ENCODE peak calls at places on chromosomes 4 and X, in five cellular contexts. I, W, T, G and L are unnamed samples.

GRCh38 chr4:74311696-74312313 is 3.5 kb downstream of the EPGN start:
- DNase-seq in G (peak), I (peak), W (no peak), T (no peak), L (peak)

GRCh38 chr4:133320576-133321170 is 171.6 kb downstream of the PCDH10 start:
- DNase-seq in W (no peak), T (no peak), I (peak), G (peak), L (peak)

GRCh38 chr4:5572751-5573150 is 135.6 kb downstream of the EVC2 start:
- DNase-seq in G (no peak), W (no peak), I (no peak), T (no peak), L (no peak)

GRCh38 chr4:107219681-107220080 is 183.6 kb upstream of the DKK2 start:
- DNase-seq in G (no peak), I (no peak), T (no peak), W (no peak), L (no peak)

GRCh38 chrX:107710617-107711391 is 64.8 kb downstream of the TSC22D3 start:
- DNase-seq in T (no peak), I (peak), G (peak), W (no peak), L (no peak)

GRCh38 chr4:39362827-39363226 is 3.3 kb downstream of the RFC1 start:
- DNase-seq in G (no peak), W (no peak), T (no peak), I (no peak), L (no peak)

GRCh38 chr4:13580018-13580417 is 35.7 kb upstream of the NKX3-2 start:
- DNase-seq in I (no peak), W (no peak), G (no peak), T (no peak), L (no peak)

GRCh38 chr4:150570862-150571261 is 11.1 kb upstream of the MAB21L2 start:
- DNase-seq in I (no peak), G (no peak), W (no peak), T (no peak), L (no peak)

GRCh38 chrX:1389993-1390285 is 2.0 kb downstream of the SLC25A6 start:
- DNase-seq in W (no peak), G (no peak), T (peak), I (no peak), L (no peak)

GRCh38 chrX:15334561-15334960 is 762 bp downstream of the PIGA start:
- DNase-seq in I (no peak), T (no peak), G (peak), W (no peak), L (no peak)

GRCh38 chr4:137610960-137611359 is 78.7 kb upstream of the PCDH18 start:
- DNase-seq in G (peak), W (peak), I (no peak), T (no peak), L (peak)

GRCh38 chrX:154481911-154482601 is 3.0 kb upstream of the LAGE3 start:
- DNase-seq in I (no peak), T (no peak), G (no peak), W (no peak), L (no peak)

GRCh38 chrX:41335590-41336331 is 1.8 kb downstream of the DDX3X start:
- DNase-seq in G (no peak), W (no peak), T (no peak), I (peak), L (no peak)

GRCh38 chrX:14354541-14354940 is 174.8 kb upstream of the GLRA2 start:
- DNase-seq in T (no peak), W (no peak), I (no peak), G (no peak), L (no peak)

GRCh38 chrX:86013792-86014191 is 33.6 kb downstream of the CHM start:
- DNase-seq in W (no peak), G (no peak), I (no peak), T (no peak), L (no peak)

GRCh38 chr4:125085-125820 is 952 bp downstream of the ZNF718 start:
- DNase-seq in G (peak), W (peak), I (no peak), T (peak), L (no peak)

GRCh38 chr4:174607792-174608191 is 85.5 kb upstream of the HPGD start:
- DNase-seq in I (no peak), T (no peak), G (no peak), W (no peak), L (no peak)

GRCh38 chr4:2819244-2820215 is 24.1 kb upstream of the ADD1 start:
- DNase-seq in T (no peak), G (no peak), I (no peak), W (no peak), L (no peak)

GRCh38 chrX:40579139-40579538 is 1.6 kb upstream of the ATP6AP2 start:
- DNase-seq in I (no peak), G (no peak), T (no peak), W (no peak), L (no peak)

GRCh38 chr4:57043304-57044251 is 64.9 kb downstream of the POLR2B start:
- DNase-seq in I (peak), G (no peak), T (no peak), W (no peak), L (no peak)

GRCh38 chr4:107896158-107896645 is 35.1 kb upstream of the CYP2U1 start:
- DNase-seq in W (peak), I (peak), T (no peak), G (no peak), L (no peak)

GRCh38 chr4:166169111-166169510 is 296.1 kb downstream of the TLL1 start:
- DNase-seq in G (peak), I (no peak), T (no peak), W (no peak), L (peak)

GRCh38 chr4:186228514-186228894 is 1.2 kb downstream of the KLKB1 start:
- DNase-seq in W (no peak), T (no peak), G (no peak), I (no peak), L (no peak)

GRCh38 chr4:140250989-140251552 is 97.1 kb upstream of the MAML3 start:
- DNase-seq in G (no peak), W (peak), T (no peak), I (no peak), L (no peak)

GRCh38 chr4:75892508-75892907 is 9.7 kb downstream of the PPEF2 start:
- DNase-seq in I (no peak), G (peak), W (no peak), T (no peak), L (no peak)

DNA sequence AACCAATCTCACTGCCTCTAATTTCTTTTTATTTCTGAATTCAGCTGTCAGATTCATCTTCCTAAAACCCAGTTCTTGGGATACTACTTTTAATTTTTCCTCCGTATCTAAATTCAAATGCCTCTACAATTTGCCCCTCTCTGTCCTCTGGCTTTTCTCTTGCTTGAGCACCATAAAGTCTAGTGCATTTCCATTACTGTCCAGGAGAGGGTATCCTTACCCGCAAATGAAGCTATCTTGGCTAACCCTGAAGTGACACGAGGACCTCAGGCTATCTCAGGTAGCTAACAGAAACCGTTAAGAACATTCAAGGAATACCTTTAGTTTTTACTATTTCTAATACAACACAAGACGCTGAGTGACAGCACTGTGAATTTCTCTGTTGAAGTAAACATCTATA is 49.4 kb upstream of the PRR32 start:
- DNase-seq in I (no peak), T (no peak), W (no peak), G (peak), L (peak)
- TF ChIP-seq CTCF in I (peak), T (peak), W (no peak), G (peak), L (peak)

GRCh38 chr4:103207673-103208072 is 9.5 kb upstream of the CENPE start:
- DNase-seq in T (no peak), G (no peak), I (no peak), W (no peak), L (no peak)
- TF ChIP-seq CTCF in T (no peak), G (no peak), I (no peak), W (no peak), L (peak)

GRCh38 chrX:30971761-30972603 is 82.9 kb upstream of the TAB3 start:
- DNase-seq in T (peak), I (no peak), W (peak), G (peak), L (peak)
- TF ChIP-seq CTCF in T (peak), I (peak), W (no peak), G (peak), L (peak)

DNA sequence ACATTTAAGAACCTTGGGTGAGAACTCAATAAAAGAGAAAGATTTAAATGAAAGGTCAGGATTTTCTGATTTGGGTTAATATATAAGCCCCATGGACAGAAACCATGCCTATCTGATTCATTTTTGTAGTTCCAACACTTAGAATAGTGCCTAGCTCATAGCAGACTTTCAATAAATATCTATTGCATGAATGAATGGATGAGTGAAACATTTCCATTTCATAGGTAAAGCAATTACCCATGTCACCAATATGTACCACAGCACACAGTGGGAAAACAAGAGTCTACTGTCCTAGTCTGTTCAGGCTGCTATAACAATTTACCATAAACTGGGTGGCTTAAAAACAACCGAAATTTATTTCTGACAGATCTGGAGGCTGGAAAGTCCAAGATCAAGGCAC is 63.9 kb upstream of the PTPN13 start:
- DNase-seq in G (no peak), W (no peak), T (no peak), I (no peak), L (no peak)
- TF ChIP-seq CTCF in G (no peak), W (no peak), T (no peak), I (no peak), L (no peak)

GRCh38 chr4:169009281-169010124 is 552 bp downstream of the CBR4 start:
- DNase-seq in T (peak), W (peak), G (peak), I (no peak), L (peak)
- TF ChIP-seq CTCF in T (no peak), W (no peak), G (peak), I (no peak), L (no peak)

GRCh38 chrX:77899081-77899828 is at the start of gene COX7B:
- DNase-seq in W (peak), I (peak), T (peak), G (peak), L (peak)
- TF ChIP-seq CTCF in W (no peak), I (peak), T (no peak), G (peak), L (no peak)

DNA sequence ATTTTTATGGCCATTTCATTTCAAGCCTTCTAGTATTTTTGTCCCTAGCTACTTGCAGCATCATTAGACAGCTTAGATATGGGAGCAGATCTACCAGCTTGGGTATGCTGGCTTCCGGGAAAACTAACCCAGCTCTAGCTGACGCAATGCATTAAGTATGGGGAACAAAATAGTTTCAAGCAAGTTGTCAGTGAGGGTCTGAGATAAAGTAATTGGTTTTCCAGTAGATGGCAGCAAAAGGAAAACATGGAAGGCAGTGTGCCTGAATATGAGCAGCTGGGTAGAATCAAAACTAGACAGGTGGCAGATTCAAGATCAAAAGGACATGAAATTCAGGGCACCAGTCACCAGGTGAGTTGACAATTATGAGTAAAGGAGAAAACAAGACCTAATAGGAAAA is 340.9 kb upstream of the CTSO start:
- DNase-seq in I (peak), G (peak), W (no peak), T (no peak), L (no peak)
- TF ChIP-seq CTCF in I (peak), G (no peak), W (no peak), T (no peak), L (peak)

GRCh38 chr4:25930722-25931354 is 16.8 kb downstream of the SMIM20 start:
- DNase-seq in G (no peak), I (no peak), T (no peak), W (no peak), L (no peak)

GRCh38 chr4:25928320-25928955 is 14.4 kb downstream of the SMIM20 start:
- DNase-seq in T (no peak), G (no peak), W (no peak), I (no peak), L (no peak)

GRCh38 chr4:25927361-25928040 is 13.5 kb downstream of the SMIM20 start:
- DNase-seq in W (no peak), I (no peak), G (no peak), T (no peak), L (no peak)

GRCh38 chr4:25926473-25926872 is 12.5 kb downstream of the SMIM20 start:
- DNase-seq in T (no peak), I (no peak), G (no peak), W (no peak), L (no peak)

DNA sequence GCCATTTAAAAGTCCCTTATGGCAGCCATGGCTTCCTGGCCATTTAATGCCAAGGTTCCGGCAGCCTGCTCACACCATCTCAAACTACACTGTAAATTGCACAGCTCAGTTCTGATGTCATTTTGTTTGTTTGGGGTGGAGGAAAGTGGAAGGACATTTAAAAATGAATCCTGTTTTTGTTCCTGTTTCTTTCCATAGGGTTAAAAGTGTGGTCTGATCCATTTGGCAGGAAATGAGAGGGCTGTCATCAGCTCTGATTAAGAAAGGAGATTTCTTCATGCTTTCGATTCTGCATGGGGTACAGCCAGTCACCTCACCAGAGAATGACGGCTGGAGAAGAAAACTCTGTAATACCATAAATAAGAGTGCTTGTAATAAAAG is 14.9 kb downstream of the SMIM20 start:
- DNase-seq in T (no peak), G (no peak), W (no peak), I (no peak), L (no peak)
- TF ChIP-seq CTCF in T (no peak), G (no peak), W (no peak), I (no peak), L (no peak)